ENCODE peak calls at places on chromosome 18, in eight cellular contexts. L is amniotic stem cell, E is hypothalamus, U is activated T-cell treated with anti-CD3 and anti-CD28 coated beads for 1 hour, N is T-helper 9 cell, M is colonic mucosa, Q is sigmoid colon, K is ACHN. B is an unnamed sample.

GRCh38 chr18:51751901-51752300 is 554.4 kb upstream of the MEX3C start:
- DNase-seq in E (no peak), K (no peak), M (no peak), L (no peak), U (no peak), Q (no peak), N (no peak), B (no peak)

GRCh38 chr18:62716679-62717058 is 1.3 kb downstream of the PHLPP1 start:
- DNase-seq in E (no peak), L (no peak), U (peak), M (peak), N (peak), K (peak), Q (peak), B (peak)

GRCh38 chr18:59323931-59324622 is 5.6 kb upstream of the CPLX4 start:
- DNase-seq in E (no peak), K (peak), U (no peak), M (no peak), N (no peak), L (no peak), Q (no peak), B (peak)

GRCh38 chr18:56233595-56233994 is 404.8 kb downstream of the TXNL1 start:
- DNase-seq in Q (peak), E (no peak), N (no peak), L (peak), K (no peak), M (no peak), U (no peak), B (peak)

GRCh38 chr18:70420151-70420898 is 131.5 kb downstream of the SOCS6 start:
- DNase-seq in E (no peak), N (no peak), L (no peak), M (no peak), K (no peak), U (no peak), Q (no peak), B (peak)

GRCh38 chr18:23964282-23965238 is 50.0 kb upstream of the TTC39C start:
- DNase-seq in N (peak), L (no peak), E (no peak), U (peak), K (peak), Q (no peak), M (peak), B (peak)

GRCh38 chr18:70249118-70249517 is 39.7 kb upstream of the SOCS6 start:
- DNase-seq in Q (no peak), L (no peak), K (no peak), M (no peak), E (no peak), N (no peak), U (no peak), B (peak)

GRCh38 chr18:5894613-5895299 is 566 bp downstream of the TMEM200C start:
- DNase-seq in U (no peak), K (no peak), Q (peak), E (no peak), M (no peak), L (no peak), N (no peak), B (no peak)

GRCh38 chr18:79964330-79965118 is at the start of gene HSBP1L1:
- DNase-seq in E (no peak), M (peak), K (peak), N (peak), U (peak), L (no peak), Q (peak), B (peak)

GRCh38 chr18:27605107-27605834 is 420.2 kb upstream of the CHST9 start:
- DNase-seq in N (no peak), K (peak), Q (no peak), L (peak), M (peak), U (no peak), E (peak), B (peak)

GRCh38 chr18:79884296-79884962 is 67.0 kb downstream of the SLC66A2 start:
- DNase-seq in E (no peak), K (no peak), N (no peak), L (no peak), M (no peak), Q (peak), U (no peak), B (no peak)